ENCODE peak calls at places on chromosome 13, in ten cellular contexts. One of them, this sample, is unnamed.

GRCh38 chr13:35978607-35979316 is 152.4 kb downstream of the DCLK1 start:
- DNase-seq in midbrain: peak; percentile 75
- DNase-seq in AG20443: peak; percentile 45
- DNase-seq in heart right ventricle: peak; percentile 57
- DNase-seq in spleen: no peak
- DNase-seq in activated CD4-positive, alpha-beta T cell treated with anti-CD3 and anti-CD28 coated beads, Interleukin-2, amount 50 U/mL, for 4 hours: no peak
- DNase-seq in erythroblast: peak; percentile 72
- DNase-seq in activated CD8-positive, alpha-beta T cell treated with anti-CD3 and anti-CD28 coated beads for 36 hours: peak; percentile 31
- DNase-seq in left kidney: peak; percentile 79
- DNase-seq in NCI-H2081: peak; percentile 74
- DNase-seq in this sample: peak; percentile 34

GRCh38 chr13:72990883-72991282 is 67.9 kb upstream of the KLF5 start:
- DNase-seq in midbrain: no peak
- DNase-seq in AG20443: no peak
- DNase-seq in heart right ventricle: no peak
- DNase-seq in spleen: no peak
- DNase-seq in activated CD4-positive, alpha-beta T cell treated with anti-CD3 and anti-CD28 coated beads, Interleukin-2, amount 50 U/mL, for 4 hours: no peak
- DNase-seq in erythroblast: no peak
- DNase-seq in activated CD8-positive, alpha-beta T cell treated with anti-CD3 and anti-CD28 coated beads for 36 hours: no peak
- DNase-seq in left kidney: no peak
- DNase-seq in NCI-H2081: no peak
- DNase-seq in this sample: no peak

GRCh38 chr13:106987435-106987800 is 419.5 kb upstream of the ARGLU1 start:
- DNase-seq in midbrain: no peak
- DNase-seq in AG20443: no peak
- DNase-seq in heart right ventricle: no peak
- DNase-seq in spleen: no peak
- DNase-seq in activated CD4-positive, alpha-beta T cell treated with anti-CD3 and anti-CD28 coated beads, Interleukin-2, amount 50 U/mL, for 4 hours: no peak
- DNase-seq in erythroblast: no peak
- DNase-seq in activated CD8-positive, alpha-beta T cell treated with anti-CD3 and anti-CD28 coated beads for 36 hours: no peak
- DNase-seq in left kidney: no peak
- DNase-seq in NCI-H2081: no peak
- DNase-seq in this sample: no peak

GRCh38 chr13:73465629-73465974 is 406.8 kb downstream of the KLF5 start:
- DNase-seq in midbrain: no peak
- DNase-seq in AG20443: peak; percentile 12
- DNase-seq in heart right ventricle: no peak
- DNase-seq in spleen: no peak
- DNase-seq in activated CD4-positive, alpha-beta T cell treated with anti-CD3 and anti-CD28 coated beads, Interleukin-2, amount 50 U/mL, for 4 hours: no peak
- DNase-seq in erythroblast: peak; percentile 87
- DNase-seq in activated CD8-positive, alpha-beta T cell treated with anti-CD3 and anti-CD28 coated beads for 36 hours: no peak
- DNase-seq in left kidney: no peak
- DNase-seq in NCI-H2081: peak; percentile 11
- DNase-seq in this sample: no peak

GRCh38 chr13:44617648-44618047 is 41.5 kb upstream of the TSC22D1 start:
- DNase-seq in midbrain: no peak
- DNase-seq in AG20443: no peak
- DNase-seq in heart right ventricle: no peak
- DNase-seq in spleen: no peak
- DNase-seq in activated CD4-positive, alpha-beta T cell treated with anti-CD3 and anti-CD28 coated beads, Interleukin-2, amount 50 U/mL, for 4 hours: no peak
- DNase-seq in erythroblast: no peak
- DNase-seq in activated CD8-positive, alpha-beta T cell treated with anti-CD3 and anti-CD28 coated beads for 36 hours: no peak
- DNase-seq in left kidney: no peak
- DNase-seq in NCI-H2081: no peak
- DNase-seq in this sample: no peak

GRCh38 chr13:113947321-113948033 is 26.4 kb downstream of the C13orf46 start:
- DNase-seq in midbrain: peak; percentile 13
- DNase-seq in AG20443: peak; percentile 88
- DNase-seq in heart right ventricle: peak; percentile 48
- DNase-seq in spleen: peak; percentile 67
- DNase-seq in activated CD4-positive, alpha-beta T cell treated with anti-CD3 and anti-CD28 coated beads, Interleukin-2, amount 50 U/mL, for 4 hours: no peak
- DNase-seq in erythroblast: peak; percentile 39
- DNase-seq in activated CD8-positive, alpha-beta T cell treated with anti-CD3 and anti-CD28 coated beads for 36 hours: no peak
- DNase-seq in left kidney: peak; percentile 47
- DNase-seq in NCI-H2081: no peak
- DNase-seq in this sample: peak; percentile 51

GRCh38 chr13:37945651-37946575 is 76.3 kb upstream of the TRPC4 start:
- DNase-seq in midbrain: no peak
- DNase-seq in AG20443: no peak
- DNase-seq in heart right ventricle: no peak
- DNase-seq in spleen: no peak
- DNase-seq in activated CD4-positive, alpha-beta T cell treated with anti-CD3 and anti-CD28 coated beads, Interleukin-2, amount 50 U/mL, for 4 hours: no peak
- DNase-seq in erythroblast: no peak
- DNase-seq in activated CD8-positive, alpha-beta T cell treated with anti-CD3 and anti-CD28 coated beads for 36 hours: no peak
- DNase-seq in left kidney: no peak
- DNase-seq in NCI-H2081: no peak
- DNase-seq in this sample: no peak

GRCh38 chr13:105573134-105573533 is 962.3 kb downstream of the EFNB2 start:
- DNase-seq in midbrain: no peak
- DNase-seq in AG20443: no peak
- DNase-seq in heart right ventricle: no peak
- DNase-seq in spleen: no peak
- DNase-seq in activated CD4-positive, alpha-beta T cell treated with anti-CD3 and anti-CD28 coated beads, Interleukin-2, amount 50 U/mL, for 4 hours: no peak
- DNase-seq in erythroblast: no peak
- DNase-seq in activated CD8-positive, alpha-beta T cell treated with anti-CD3 and anti-CD28 coated beads for 36 hours: no peak
- DNase-seq in left kidney: no peak
- DNase-seq in NCI-H2081: no peak
- DNase-seq in this sample: no peak

GRCh38 chr13:111491021-111491420 is 170.6 kb downstream of the TEX29 start:
- DNase-seq in midbrain: no peak
- DNase-seq in AG20443: no peak
- DNase-seq in heart right ventricle: no peak
- DNase-seq in spleen: peak; percentile 61
- DNase-seq in activated CD4-positive, alpha-beta T cell treated with anti-CD3 and anti-CD28 coated beads, Interleukin-2, amount 50 U/mL, for 4 hours: no peak
- DNase-seq in erythroblast: no peak
- DNase-seq in activated CD8-positive, alpha-beta T cell treated with anti-CD3 and anti-CD28 coated beads for 36 hours: no peak
- DNase-seq in left kidney: no peak
- DNase-seq in NCI-H2081: no peak
- DNase-seq in this sample: no peak

GRCh38 chr13:26457212-26457611 is 100.3 kb upstream of the WASF3 start:
- DNase-seq in midbrain: no peak
- DNase-seq in AG20443: peak; percentile 24
- DNase-seq in heart right ventricle: no peak
- DNase-seq in spleen: no peak
- DNase-seq in activated CD4-positive, alpha-beta T cell treated with anti-CD3 and anti-CD28 coated beads, Interleukin-2, amount 50 U/mL, for 4 hours: no peak
- DNase-seq in erythroblast: no peak
- DNase-seq in activated CD8-positive, alpha-beta T cell treated with anti-CD3 and anti-CD28 coated beads for 36 hours: no peak
- DNase-seq in left kidney: no peak
- DNase-seq in NCI-H2081: no peak
- DNase-seq in this sample: no peak

GRCh38 chr13:50588736-50589135 is 254.8 kb downstream of the DLEU7 start:
- DNase-seq in midbrain: no peak
- DNase-seq in AG20443: no peak
- DNase-seq in heart right ventricle: no peak
- DNase-seq in spleen: no peak
- DNase-seq in activated CD4-positive, alpha-beta T cell treated with anti-CD3 and anti-CD28 coated beads, Interleukin-2, amount 50 U/mL, for 4 hours: no peak
- DNase-seq in erythroblast: no peak
- DNase-seq in activated CD8-positive, alpha-beta T cell treated with anti-CD3 and anti-CD28 coated beads for 36 hours: no peak
- DNase-seq in left kidney: no peak
- DNase-seq in NCI-H2081: no peak
- DNase-seq in this sample: no peak

GRCh38 chr13:29758591-29759114 is 91.8 kb downstream of the UBL3 start:
- DNase-seq in midbrain: peak; percentile 17
- DNase-seq in AG20443: peak; percentile 16
- DNase-seq in heart right ventricle: no peak
- DNase-seq in spleen: no peak
- DNase-seq in activated CD4-positive, alpha-beta T cell treated with anti-CD3 and anti-CD28 coated beads, Interleukin-2, amount 50 U/mL, for 4 hours: peak; percentile 57
- DNase-seq in erythroblast: no peak
- DNase-seq in activated CD8-positive, alpha-beta T cell treated with anti-CD3 and anti-CD28 coated beads for 36 hours: peak; percentile 84
- DNase-seq in left kidney: no peak
- DNase-seq in NCI-H2081: no peak
- DNase-seq in this sample: peak; percentile 31

GRCh38 chr13:110185696-110186095 is 121.3 kb downstream of the COL4A1 start:
- DNase-seq in midbrain: no peak
- DNase-seq in AG20443: peak; percentile 68
- DNase-seq in heart right ventricle: no peak
- DNase-seq in spleen: no peak
- DNase-seq in activated CD4-positive, alpha-beta T cell treated with anti-CD3 and anti-CD28 coated beads, Interleukin-2, amount 50 U/mL, for 4 hours: no peak
- DNase-seq in erythroblast: no peak
- DNase-seq in activated CD8-positive, alpha-beta T cell treated with anti-CD3 and anti-CD28 coated beads for 36 hours: no peak
- DNase-seq in left kidney: no peak
- DNase-seq in NCI-H2081: no peak
- DNase-seq in this sample: no peak

GRCh38 chr13:38399540-38399939 is 49.9 kb downstream of the UFM1 start:
- DNase-seq in midbrain: no peak
- DNase-seq in AG20443: no peak
- DNase-seq in heart right ventricle: no peak
- DNase-seq in spleen: no peak
- DNase-seq in activated CD4-positive, alpha-beta T cell treated with anti-CD3 and anti-CD28 coated beads, Interleukin-2, amount 50 U/mL, for 4 hours: no peak
- DNase-seq in erythroblast: no peak
- DNase-seq in activated CD8-positive, alpha-beta T cell treated with anti-CD3 and anti-CD28 coated beads for 36 hours: no peak
- DNase-seq in left kidney: peak; percentile 85
- DNase-seq in NCI-H2081: no peak
- DNase-seq in this sample: no peak

This sample was measured in mucosa of gallbladder.